ENCODE peak calls at places on chromosome 13, in eight cellular contexts. T is HFFc6, B is kidney epithelial cell, Y is OCI-LY7, N is cardiac fibroblast, D is coronary artery, V is choroid plexus epithelial cell, S is AG09309. P is an unnamed sample.

GRCh38 chr13:73268306-73268705 is 209.5 kb downstream of the KLF5 start:
- DNase-seq in T (peak; percentile 54), B (no peak), Y (no peak), N (peak; percentile 82), D (no peak), V (peak; percentile 48), S (peak; percentile 31), P (no peak)

GRCh38 chr13:99553033-99553432 is 51.8 kb downstream of the TM9SF2 start:
- DNase-seq in T (no peak), B (peak; percentile 21), Y (no peak), N (no peak), D (no peak), V (no peak), S (no peak), P (no peak)

GRCh38 chr13:73672492-73672891 is 461.7 kb downstream of the KLF12 start:
- DNase-seq in T (no peak), B (no peak), Y (no peak), N (peak; percentile 8), D (no peak), V (no peak), S (no peak), P (no peak)

GRCh38 chr13:41004875-41005693 is 14.0 kb downstream of the ELF1 start:
- DNase-seq in T (no peak), B (no peak), Y (peak; percentile 89), N (no peak), D (no peak), V (peak; percentile 36), S (no peak), P (no peak)

GRCh38 chr13:66427330-66427990 is 802.7 kb downstream of the PCDH9 start:
- DNase-seq in T (no peak), B (no peak), Y (no peak), N (peak; percentile 66), D (no peak), V (peak; percentile 70), S (no peak), P (no peak)

GRCh38 chr13:26693749-26694463 is 66.7 kb downstream of the GPR12 start:
- DNase-seq in T (no peak), B (no peak), Y (no peak), N (no peak), D (no peak), V (no peak), S (no peak), P (no peak)

GRCh38 chr13:54945978-54946377 is 1917.4 kb downstream of the OLFM4 start:
- DNase-seq in T (no peak), B (no peak), Y (no peak), N (no peak), D (no peak), V (no peak), S (no peak), P (no peak)

GRCh38 chr13:92716749-92717148 is 509.9 kb upstream of the GPC6 start:
- DNase-seq in T (peak; percentile 8), B (no peak), Y (no peak), N (peak; percentile 9), D (no peak), V (peak; percentile 42), S (no peak), P (no peak)

GRCh38 chr13:63120883-63121282 is 1705.2 kb upstream of the PCDH20 start:
- DNase-seq in T (no peak), B (no peak), Y (no peak), N (no peak), D (no peak), V (no peak), S (no peak), P (no peak)

GRCh38 chr13:114022876-114023275 is 49.0 kb upstream of the C13orf46 start:
- DNase-seq in T (no peak), B (no peak), Y (no peak), N (no peak), D (no peak), V (no peak), S (no peak), P (no peak)

GRCh38 chr13:97316390-97316789 is 94.3 kb downstream of the MBNL2 start:
- DNase-seq in T (no peak), B (no peak), Y (no peak), N (no peak), D (no peak), V (no peak), S (no peak), P (no peak)

GRCh38 chr13:36343766-36344165 is 2.4 kb downstream of the SPART start:
- DNase-seq in T (no peak), B (no peak), Y (no peak), N (no peak), D (no peak), V (no peak), S (no peak), P (no peak)

GRCh38 chr13:94389544-94390351 is 89.7 kb downstream of the DCT start:
- DNase-seq in T (no peak), B (no peak), Y (no peak), N (no peak), D (no peak), V (no peak), S (peak; percentile 16), P (no peak)

GRCh38 chr13:48505597-48506091 is 27.2 kb downstream of the RCBTB2 start:
- DNase-seq in T (peak; percentile 21), B (no peak), Y (peak; percentile 88), N (peak; percentile 45), D (no peak), V (no peak), S (peak; percentile 23), P (no peak)

GRCh38 chr13:51425410-51426042 is 27.3 kb downstream of the INTS6 start:
- DNase-seq in T (peak; percentile 42), B (no peak), Y (no peak), N (peak; percentile 59), D (no peak), V (peak; percentile 64), S (peak; percentile 17), P (no peak)

GRCh38 chr13:79405831-79406596 is at the start of gene RBM26:
- DNase-seq in T (peak; percentile 91), B (peak; percentile 78), Y (peak; percentile 95), N (peak; percentile 97), D (peak; percentile 94), V (peak; percentile 96), S (peak; percentile 79), P (peak; percentile 96)
- TF ChIP-seq CTCF in T (no peak), B (no peak), Y (peak; percentile 27), N (no peak), D (no peak), V (peak; percentile 38), S (peak; percentile 5), P (no peak)

DNA sequence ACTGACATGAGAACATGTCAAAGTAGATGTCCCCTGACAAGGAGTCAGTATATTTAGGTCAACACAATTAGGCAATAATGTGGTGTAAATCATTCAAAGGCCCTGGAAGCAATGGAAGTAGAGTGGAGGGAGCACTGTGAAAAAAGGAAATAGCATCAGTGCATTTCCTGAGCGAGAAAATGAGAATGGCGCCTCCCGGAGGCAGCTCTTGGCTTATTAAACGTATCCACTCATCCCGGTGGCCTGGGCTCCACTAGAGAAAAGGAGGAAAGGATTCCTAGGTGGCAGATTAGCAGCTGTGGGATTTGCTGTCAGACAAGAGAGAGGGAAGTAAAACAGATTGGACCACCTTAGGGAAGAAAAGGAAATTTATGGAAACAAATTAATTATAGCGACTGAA is 173.7 kb upstream of the TMTC4 start:
- DNase-seq in T (no peak), B (no peak), Y (no peak), N (no peak), D (no peak), V (no peak), S (no peak), P (no peak)
- TF ChIP-seq CTCF in T (no peak), B (no peak), Y (no peak), N (no peak), D (no peak), V (no peak), S (no peak), P (no peak)

GRCh38 chr13:45439000-45439399 is 20.8 kb upstream of the SLC25A30 start:
- DNase-seq in T (no peak), B (no peak), Y (no peak), N (no peak), D (no peak), V (no peak), S (no peak), P (no peak)

GRCh38 chr13:45439781-45440462 is 21.7 kb upstream of the SLC25A30 start:
- DNase-seq in T (no peak), B (no peak), Y (no peak), N (peak; percentile 15), D (no peak), V (peak; percentile 29), S (no peak), P (no peak)

GRCh38 chr13:45445053-45445452 is 19.7 kb upstream of the COG3 start:
- DNase-seq in T (no peak), B (no peak), Y (no peak), N (no peak), D (no peak), V (no peak), S (no peak), P (no peak)

GRCh38 chr13:45446181-45446580 is 18.6 kb upstream of the COG3 start:
- DNase-seq in T (peak; percentile 76), B (no peak), Y (no peak), N (peak; percentile 70), D (no peak), V (peak; percentile 76), S (peak; percentile 40), P (no peak)

DNA sequence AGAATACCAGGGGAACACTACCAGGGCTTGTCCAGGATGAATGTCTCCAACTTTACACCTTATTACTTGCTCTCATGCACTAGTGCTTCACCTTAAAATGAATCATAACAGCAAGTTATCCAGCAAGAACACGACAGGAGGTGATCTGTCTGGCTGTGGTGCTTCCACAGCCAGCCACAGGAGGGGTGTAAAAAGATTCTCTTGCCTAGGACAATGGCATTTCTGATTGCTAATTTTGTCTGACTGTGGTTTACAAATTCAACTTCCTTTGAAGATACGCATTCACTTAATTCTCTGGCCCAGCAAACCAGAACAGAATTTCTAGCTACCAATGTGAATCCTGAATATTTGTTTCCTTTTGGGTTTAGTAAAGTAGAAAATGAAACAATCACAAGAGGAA is 23.1 kb upstream of the COG3 start:
- DNase-seq in T (no peak), B (peak; percentile 48), Y (no peak), N (peak; percentile 40), D (no peak), V (peak; percentile 76), S (no peak), P (no peak)
- TF ChIP-seq CTCF in T (peak; percentile 40), B (peak; percentile 45), Y (peak; percentile 29), N (peak; percentile 38), D (no peak), V (peak; percentile 64), S (peak; percentile 35), P (peak; percentile 25)

GRCh38 chr13:33446821-33447481 is 161.4 kb upstream of the STARD13 start:
- DNase-seq in T (peak; percentile 9), B (no peak), Y (no peak), N (no peak), D (no peak), V (no peak), S (peak; percentile 54), P (no peak)

GRCh38 chr13:33445024-33445423 is 159.5 kb upstream of the STARD13 start:
- DNase-seq in T (no peak), B (no peak), Y (no peak), N (no peak), D (no peak), V (no peak), S (no peak), P (no peak)

GRCh38 chr13:33435207-33435606 is 149.7 kb upstream of the STARD13 start:
- DNase-seq in T (no peak), B (no peak), Y (no peak), N (no peak), D (no peak), V (no peak), S (no peak), P (no peak)

GRCh38 chr13:33445476-33445875 is 159.9 kb upstream of the STARD13 start:
- DNase-seq in T (no peak), B (no peak), Y (no peak), N (no peak), D (no peak), V (no peak), S (no peak), P (no peak)

GRCh38 chr13:33441015-33441414 is 155.5 kb upstream of the STARD13 start:
- DNase-seq in T (peak; percentile 23), B (no peak), Y (no peak), N (peak; percentile 59), D (no peak), V (peak; percentile 59), S (no peak), P (no peak)
- TF ChIP-seq CTCF in T (peak; percentile 62), B (peak; percentile 42), Y (peak; percentile 38), N (peak; percentile 22), D (no peak), V (peak; percentile 55), S (peak; percentile 34), P (peak; percentile 50)